ENCODE peak calls at places on chromosome 1, in ten cellular contexts. T is tibial nerve, K is endothelial cell of umbilical vein, H is ovary, I is uterus, D is sigmoid colon, J is body of pancreas, O is transverse colon, C is K562, L is IMR-90. P is an unnamed sample.

GRCh38 chr1:229880271-229881170 is 186.5 kb upstream of the GALNT2 start:
- DNase-seq in T (no peak), K (no peak), H (no peak), I (no peak), D (no peak), J (no peak), O (no peak), C (no peak), L (no peak), P (no peak)

GRCh38 chr1:66563094-66563800 is 29.3 kb downstream of the SGIP1 start:
- DNase-seq in T (no peak), K (peak; percentile 97), H (peak; percentile 20), I (peak; percentile 65), D (peak; percentile 76), J (no peak), O (peak; percentile 13), C (no peak), L (peak; percentile 95), P (peak; percentile 45)

GRCh38 chr1:8285103-8285502 is 32.8 kb upstream of the SLC45A1 start:
- DNase-seq in T (no peak), K (no peak), H (no peak), I (no peak), D (no peak), J (no peak), O (peak; percentile 76), C (no peak), L (no peak), P (no peak)

GRCh38 chr1:42043182-42043581 is 110.0 kb upstream of the GUCA2B start:
- DNase-seq in T (no peak), K (no peak), H (no peak), I (no peak), D (no peak), J (no peak), O (no peak), C (no peak), L (no peak), P (no peak)

GRCh38 chr1:181100015-181100905 is 11.8 kb downstream of the IER5 start:
- DNase-seq in T (no peak), K (no peak), H (no peak), I (no peak), D (no peak), J (no peak), O (no peak), C (peak; percentile 33), L (no peak), P (no peak)

GRCh38 chr1:109256971-109257681 is 7.8 kb downstream of the CELSR2 start:
- DNase-seq in T (no peak), K (no peak), H (no peak), I (no peak), D (no peak), J (no peak), O (no peak), C (no peak), L (peak; percentile 53), P (no peak)

GRCh38 chr1:214460304-214460916 is 91.0 kb downstream of the PTPN14 start:
- DNase-seq in T (no peak), K (peak; percentile 44), H (no peak), I (no peak), D (no peak), J (no peak), O (no peak), C (no peak), L (no peak), P (no peak)

GRCh38 chr1:161020573-161021167 is at the start of gene F11R:
- DNase-seq in T (no peak), K (peak; percentile 66), H (peak; percentile 60), I (peak; percentile 24), D (no peak), J (peak; percentile 66), O (peak; percentile 75), C (peak; percentile 89), L (no peak), P (peak; percentile 40)

GRCh38 chr1:216785760-216786159 is 62.5 kb upstream of the ESRRG start:
- DNase-seq in T (no peak), K (no peak), H (no peak), I (no peak), D (no peak), J (no peak), O (no peak), C (no peak), L (no peak), P (no peak)

GRCh38 chr1:20142001-20142710 is 3.0 kb downstream of the PLA2G2F start:
- DNase-seq in T (no peak), K (no peak), H (no peak), I (no peak), D (peak; percentile 29), J (no peak), O (no peak), C (no peak), L (no peak), P (no peak)

GRCh38 chr1:18530567-18531502 is 50.1 kb downstream of the KLHDC7A start:
- DNase-seq in T (no peak), K (no peak), H (no peak), I (no peak), D (no peak), J (peak; percentile 8), O (peak; percentile 31), C (peak; percentile 63), L (no peak), P (no peak)

GRCh38 chr1:41122851-41123518 is 101.5 kb upstream of the SLFNL1 start:
- DNase-seq in T (no peak), K (peak; percentile 68), H (no peak), I (no peak), D (no peak), J (peak; percentile 36), O (peak; percentile 33), C (peak; percentile 23), L (peak; percentile 91), P (no peak)

GRCh38 chr1:119046429-119047039 is 58.4 kb upstream of the TBX15 start:
- DNase-seq in T (no peak), K (no peak), H (no peak), I (peak; percentile 23), D (no peak), J (no peak), O (no peak), C (no peak), L (peak; percentile 15), P (no peak)

GRCh38 chr1:162055062-162055461 is 14.4 kb upstream of the NOS1AP start:
- DNase-seq in T (no peak), K (peak; percentile 95), H (no peak), I (no peak), D (no peak), J (no peak), O (no peak), C (no peak), L (peak; percentile 87), P (no peak)

DNA sequence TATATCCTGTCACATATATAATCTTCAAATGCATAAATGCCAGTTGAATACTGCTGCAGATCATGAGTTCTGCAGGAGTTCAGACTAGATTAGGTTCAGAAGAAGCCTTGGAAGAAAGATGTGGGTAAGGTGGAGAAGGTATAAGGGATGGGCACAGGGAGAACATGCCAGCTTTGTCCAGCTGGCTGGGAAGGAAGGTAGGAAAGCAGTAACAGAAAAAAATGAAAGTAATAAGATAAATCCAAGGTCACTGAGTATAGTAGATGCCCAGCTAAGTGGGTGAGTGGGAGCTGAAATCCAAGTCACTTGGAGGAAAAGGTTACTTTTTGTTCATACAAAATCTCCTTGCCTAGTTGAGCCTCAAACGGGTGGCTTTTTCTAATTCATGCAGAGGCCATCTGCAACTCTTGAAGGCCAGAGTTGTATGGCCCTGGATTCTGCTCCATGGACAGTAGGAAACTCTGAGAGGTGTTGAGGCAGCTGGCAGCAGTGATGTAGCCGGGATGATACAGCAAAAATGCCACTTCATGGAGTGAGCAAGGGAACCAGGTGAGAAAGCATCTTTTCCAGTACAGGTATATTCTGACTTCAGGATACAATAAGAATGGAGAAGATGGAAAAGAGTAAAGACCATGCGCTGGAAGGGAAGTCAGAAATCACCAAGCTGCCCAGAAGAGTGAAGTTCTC is 3.4 kb downstream of the RCSD1 start:
- DNase-seq in T (no peak), K (no peak), H (no peak), I (no peak), D (no peak), J (no peak), O (no peak), C (no peak), L (no peak), P (no peak)
- H3K4me1 ChIP-seq in T (peaks cover 27% of the 10 kb centered on the region), K (no peaks in the 10 kb centered on the region), H (peaks cover 8% of the 10 kb centered on the region), I (no peaks in the 10 kb centered on the region), D (peaks cover 24% of the 10 kb centered on the region), J (peaks cover 9% of the 10 kb centered on the region), O (peaks cover 9% of the 10 kb centered on the region), C (peaks cover 45% of the 10 kb centered on the region), L (no peaks in the 10 kb centered on the region), P (peaks cover 89% of the 10 kb centered on the region)

GRCh38 chr1:212675675-212676074 is 24.0 kb downstream of the BATF3 start:
- DNase-seq in T (no peak), K (no peak), H (no peak), I (no peak), D (no peak), J (no peak), O (no peak), C (no peak), L (no peak), P (no peak)
- TF ChIP-seq CTCF in T (no peak), K (no peak), H (no peak), I (no peak), D (no peak), J (no peak), O (no peak), C (no peak), L (no peak), P (no peak)

GRCh38 chr1:244456586-244456985 is 4.5 kb upstream of the CATSPERE start:
- DNase-seq in T (no peak), K (no peak), H (no peak), I (no peak), D (no peak), J (no peak), O (no peak), C (no peak), L (no peak), P (no peak)

GRCh38 chr1:244466724-244467123 is 5.7 kb downstream of the CATSPERE start:
- DNase-seq in T (no peak), K (no peak), H (no peak), I (no peak), D (no peak), J (no peak), O (no peak), C (no peak), L (no peak), P (no peak)

GRCh38 chr1:244460195-244460594 is 878 bp upstream of the CATSPERE start:
- DNase-seq in T (no peak), K (no peak), H (no peak), I (no peak), D (no peak), J (no peak), O (no peak), C (no peak), L (no peak), P (no peak)

GRCh38 chr1:244458781-244459180 is 2.3 kb upstream of the CATSPERE start:
- DNase-seq in T (no peak), K (no peak), H (no peak), I (no peak), D (no peak), J (no peak), O (no peak), C (no peak), L (no peak), P (no peak)

GRCh38 chr1:244461254-244462071 is at the start of gene CATSPERE:
- DNase-seq in T (peak; percentile 69), K (peak; percentile 93), H (peak; percentile 82), I (peak; percentile 77), D (peak; percentile 93), J (peak; percentile 91), O (peak; percentile 91), C (no peak), L (peak; percentile 66), P (peak; percentile 96)
- TF ChIP-seq POLR2A in T (peak; percentile 39), K (peak; percentile 84), H (peak; percentile 38), I (peak; percentile 73), D (peak; percentile 31), J (peak; percentile 89), O (peak; percentile 88), C (no peak), L (peak; percentile 48), P (no peak)

GRCh38 chr1:100536031-100536430 is 1.9 kb upstream of the GPR88 start:
- DNase-seq in T (no peak), K (no peak), H (no peak), I (no peak), D (no peak), J (no peak), O (no peak), C (no peak), L (no peak), P (no peak)
- H3K4me1 ChIP-seq in T (peaks cover 35% of the 10 kb centered on the region), K (peaks cover 15% of the 10 kb centered on the region), H (peaks cover 6% of the 10 kb centered on the region), I (peaks cover 13% of the 10 kb centered on the region), D (peaks cover 17% of the 10 kb centered on the region), J (peaks cover 20% of the 10 kb centered on the region), O (peaks cover 13% of the 10 kb centered on the region), C (peaks cover 15% of the 10 kb centered on the region), L (peaks cover 6% of the 10 kb centered on the region), P (peaks cover 9% of the 10 kb centered on the region)

P was measured in heart left ventricle.